ENCODE peak calls at places on chromosomes 7 and 10, in seven cellular contexts. O is astrocyte of the spinal cord; M is ELR; K is activated naive CD8-positive, alpha-beta T cell treated with anti-CD3 and anti-CD28 coated beads, Interleukin-2, amount 50 U/mL, for 24 hours; W is fibroblast of mammary gland; X is right cardiac atrium; Q is fibroblast of lung. L is an unnamed sample.

GRCh38 chr10:78778446-78779338 is 290.1 kb upstream of the ZMIZ1 start:
- DNase-seq in O (no peak), M (no peak), K (no peak), W (no peak), X (no peak), Q (no peak), L (no peak)

GRCh38 chr10:31808258-31809218 is 120.1 kb downstream of the ARHGAP12 start:
- DNase-seq in O (peak), M (peak), K (peak), W (peak), X (peak), Q (peak), L (peak)

GRCh38 chr7:30224511-30225031 is 59.8 kb upstream of the ZNRF2 start:
- DNase-seq in O (peak), M (peak), K (no peak), W (peak), X (no peak), Q (peak), L (no peak)

GRCh38 chr7:142669074-142669654 is 80.1 kb upstream of the PRSS1 start:
- DNase-seq in O (peak), M (peak), K (no peak), W (peak), X (no peak), Q (peak), L (no peak)

GRCh38 chr7:1954366-1955004 is 278.3 kb downstream of the MAD1L1 start:
- DNase-seq in O (no peak), M (no peak), K (no peak), W (no peak), X (no peak), Q (no peak), L (no peak)

GRCh38 chr7:111011500-111011899 is 79.4 kb upstream of the LRRN3 start:
- DNase-seq in O (no peak), M (peak), K (no peak), W (no peak), X (no peak), Q (peak), L (no peak)

GRCh38 chr10:59301067-59301674 is 61.2 kb downstream of the FAM13C start:
- DNase-seq in O (no peak), M (no peak), K (no peak), W (no peak), X (no peak), Q (no peak), L (no peak)

GRCh38 chr7:50693475-50693874 is 89.2 kb downstream of the GRB10 start:
- DNase-seq in O (peak), M (no peak), K (no peak), W (no peak), X (no peak), Q (peak), L (no peak)

GRCh38 chr10:76576276-76576962 is 1061.2 kb downstream of the KCNMA1 start:
- DNase-seq in O (peak), M (peak), K (no peak), W (peak), X (no peak), Q (peak), L (no peak)

GRCh38 chr7:5567810-5568209 is 144.2 kb upstream of the TNRC18 start:
- DNase-seq in O (no peak), M (peak), K (no peak), W (no peak), X (no peak), Q (no peak), L (no peak)